ENCODE peak calls at places on chromosomes 1 and 21, in ten cellular contexts. N, G, I, Q, C, W, M, X, F and J are unnamed samples.
A peak's percentile ranks its signal among the peaks of the same experiment; 100 is the strongest.

GRCh38 chr1:25037174-25038074 is 107.3 kb upstream of the RUNX3 start:
- DNase-seq in I (no peak), F (no peak), X (peak; percentile 41), G (no peak), Q (peak; percentile 13), N (peak; percentile 48), C (peak; percentile 81), M (no peak), W (no peak), J (no peak)

GRCh38 chr1:30085814-30086770 is 637.3 kb downstream of the MATN1 start:
- DNase-seq in X (peak; percentile 8), G (no peak), C (peak; percentile 84), Q (no peak), M (no peak), N (no peak), W (peak; percentile 28), I (peak; percentile 71), F (no peak), J (no peak)

GRCh38 chr1:233269656-233270055 is 25.9 kb downstream of the PCNX2 start:
- DNase-seq in F (no peak), X (no peak), N (no peak), W (no peak), Q (no peak), G (no peak), M (no peak), C (no peak), I (no peak), J (no peak)

GRCh38 chr1:2192031-2192995 is 2.3 kb downstream of the FAAP20 start:
- DNase-seq in W (no peak), M (no peak), F (no peak), N (no peak), X (no peak), G (peak; percentile 70), C (no peak), I (peak; percentile 88), Q (no peak), J (no peak)

GRCh38 chr1:53905509-53905908 is 11.5 kb downstream of the DIO1 start:
- DNase-seq in N (no peak), X (no peak), M (no peak), W (no peak), G (no peak), I (no peak), Q (no peak), F (no peak), C (no peak), J (no peak)

GRCh38 chr21:15446193-15446592 is 283.6 kb upstream of the USP25 start:
- DNase-seq in C (no peak), G (no peak), I (no peak), M (no peak), N (no peak), X (no peak), Q (no peak), F (no peak), W (no peak), J (no peak)

GRCh38 chr1:43363283-43363934 is 4.4 kb downstream of the ELOVL1 start:
- DNase-seq in F (no peak), G (no peak), X (no peak), M (no peak), Q (no peak), I (no peak), W (no peak), C (no peak), N (no peak), J (no peak)

GRCh38 chr1:46114925-46115603 is 17.4 kb downstream of the PIK3R3 start:
- DNase-seq in X (no peak), Q (no peak), M (no peak), I (no peak), N (no peak), W (no peak), C (no peak), G (no peak), F (no peak), J (no peak)

GRCh38 chr1:89667691-89668090 is 34.8 kb downstream of the LRRC8C start:
- DNase-seq in C (no peak), F (no peak), Q (no peak), M (no peak), W (no peak), N (no peak), G (no peak), I (no peak), X (no peak), J (no peak)

GRCh38 chr1:203177471-203178039 is 1.9 kb upstream of the MYBPH start:
- DNase-seq in F (no peak), N (peak; percentile 8), X (no peak), C (no peak), M (no peak), W (no peak), Q (no peak), I (no peak), G (peak; percentile 60), J (no peak)

GRCh38 chr1:185969524-185969991 is 235.4 kb downstream of the HMCN1 start:
- DNase-seq in M (no peak), C (no peak), G (no peak), F (no peak), X (no peak), W (no peak), N (no peak), Q (no peak), I (no peak), J (no peak)

GRCh38 chr1:117735045-117735992 is 129.5 kb downstream of the TENT5C start:
- DNase-seq in I (no peak), X (peak; percentile 10), F (no peak), W (peak; percentile 43), Q (no peak), M (no peak), C (no peak), N (no peak), G (no peak), J (no peak)

GRCh38 chr1:162310337-162310736 is 66.3 kb downstream of the SPATA46 start:
- DNase-seq in W (no peak), G (no peak), Q (no peak), N (no peak), X (no peak), I (no peak), M (no peak), F (no peak), C (no peak), J (no peak)

GRCh38 chr1:119009300-119009660 is 21.1 kb upstream of the TBX15 start:
- DNase-seq in W (no peak), N (no peak), X (no peak), I (no peak), F (no peak), M (no peak), Q (no peak), G (no peak), C (no peak), J (no peak)

GRCh38 chr1:166906647-166907046 is 30.6 kb upstream of the TADA1 start:
- DNase-seq in M (no peak), F (no peak), W (no peak), G (no peak), Q (no peak), X (no peak), N (no peak), C (no peak), I (no peak), J (no peak)

GRCh38 chr1:3431686-3432085 is 22.8 kb upstream of the ARHGEF16 start:
- DNase-seq in N (no peak), G (no peak), X (no peak), W (no peak), F (no peak), I (no peak), M (no peak), Q (no peak), C (no peak), J (no peak)

GRCh38 chr1:3430406-3430805 is 24.1 kb upstream of the ARHGEF16 start:
- DNase-seq in G (no peak), I (no peak), M (no peak), F (no peak), C (no peak), X (no peak), N (no peak), W (no peak), Q (no peak), J (no peak)

GRCh38 chr1:3430820-3431219 is 23.6 kb upstream of the ARHGEF16 start:
- DNase-seq in N (no peak), M (no peak), Q (no peak), W (no peak), C (no peak), F (no peak), G (no peak), X (no peak), I (no peak), J (no peak)

GRCh38 chr1:3432306-3432705 is 22.2 kb upstream of the ARHGEF16 start:
- DNase-seq in M (no peak), Q (no peak), C (no peak), I (no peak), N (no peak), W (no peak), G (no peak), F (no peak), X (no peak), J (no peak)

GRCh38 chr1:3431266-3431665 is 23.2 kb upstream of the ARHGEF16 start:
- DNase-seq in I (no peak), F (no peak), G (no peak), N (no peak), Q (no peak), M (no peak), W (no peak), C (peak; percentile 44), X (no peak), J (no peak)
- H3K27ac ChIP-seq in I (no peak overlapping the region), F (no peak overlapping the region), G (no peak overlapping the region), N (no peak overlapping the region), Q (no peak overlapping the region), M (no peak overlapping the region), W (no peak overlapping the region), C (no peak overlapping the region), X (no peak overlapping the region), J (no peak overlapping the region)

GRCh38 chr1:150979007-150979722 is 2.9 kb upstream of the ANXA9 start:
- DNase-seq in X (peak; percentile 82), Q (peak; percentile 84), W (peak; percentile 93), G (peak; percentile 92), F (peak; percentile 85), I (peak; percentile 93), C (peak; percentile 80), N (peak; percentile 78), M (peak; percentile 85), J (no peak)
- TF ChIP-seq CTCF in X (peak; percentile 94), Q (peak; percentile 100), W (peak; percentile 97), G (peak; percentile 98), F (peak; percentile 96), I (peak; percentile 97), C (peak; percentile 100), N (peak; percentile 100), M (peak; percentile 99), J (peak; percentile 97)

GRCh38 chr1:18147672-18148071 is 40.1 kb downstream of the IGSF21 start:
- DNase-seq in G (no peak), N (no peak), X (no peak), I (no peak), Q (no peak), W (no peak), M (no peak), F (no peak), C (no peak), J (no peak)
- TF ChIP-seq POLR2AphosphoS5 in G (no peak), N (no peak), X (no peak), I (no peak), Q (no peak), W (no peak), M (no peak), F (no peak), C (no peak), J (no peak)

DNA sequence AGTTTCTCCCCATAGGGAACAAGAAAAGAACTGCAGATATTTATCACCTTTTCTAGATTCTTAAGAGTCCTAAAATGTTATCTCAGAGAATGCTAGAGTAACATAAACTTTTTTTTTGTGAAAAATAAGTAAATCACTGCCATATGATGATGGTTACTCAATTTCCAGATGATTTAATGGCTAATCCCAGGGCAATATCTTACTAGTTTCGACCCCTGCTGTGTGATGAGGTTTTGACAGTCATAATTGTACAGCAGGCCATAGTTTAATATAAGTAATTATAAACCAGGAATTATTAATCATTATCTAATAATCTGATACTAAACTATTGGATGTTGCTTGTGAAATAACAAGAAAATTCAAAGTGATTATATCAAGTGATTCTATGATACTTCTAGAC is 210.6 kb downstream of the HLX start:
- DNase-seq in Q (no peak), F (no peak), N (no peak), C (no peak), M (no peak), I (no peak), X (no peak), W (no peak), G (no peak), J (no peak)
- H3K27ac ChIP-seq in Q (no peak overlapping the region), F (no peak overlapping the region), N (no peak overlapping the region), C (no peak overlapping the region), M (no peak overlapping the region), I (no peak overlapping the region), X (no peak overlapping the region), W (no peak overlapping the region), G (no peak overlapping the region), J (no peak overlapping the region)